ENCODE peak calls at places on chromosomes 4 and X, in five cellular contexts. A is HTR-8/SVneo, S is NCI-H2107, W is left ventricle myocardium superior, Y is M059J. B is an unnamed sample.
A peak's percentile ranks its signal among the peaks of the same experiment; 100 is the strongest.

GRCh38 chr4:62797221-62797620 is 1597.1 kb downstream of the ADGRL3 start:
- DNase-seq in A (peak; percentile 1), S (no peak), W (no peak), Y (no peak), B (no peak)

GRCh38 chr4:81468685-81469084 is 3.0 kb downstream of the RASGEF1B start:
- DNase-seq in A (no peak), S (no peak), W (no peak), Y (no peak), B (no peak)

GRCh38 chr4:69470561-69470960 is 25.1 kb downstream of the UGT2B4 start:
- DNase-seq in A (no peak), S (no peak), W (no peak), Y (no peak), B (no peak)

GRCh38 chr4:79597266-79597665 is 189.2 kb upstream of the GK2 start:
- DNase-seq in A (no peak), S (no peak), W (no peak), Y (peak; percentile 6), B (no peak)

GRCh38 chr4:89290727-89291126 is 16.9 kb downstream of the GPRIN3 start:
- DNase-seq in A (no peak), S (no peak), W (no peak), Y (no peak), B (peak; percentile 40)

GRCh38 chrX:74535633-74536141 is 78.7 kb downstream of the RLIM start:
- DNase-seq in A (peak; percentile 74), S (no peak), W (peak; percentile 87), Y (peak; percentile 85), B (peak; percentile 71)

GRCh38 chr4:174284181-174284886 is 623 bp downstream of the CEP44 start:
- DNase-seq in A (peak; percentile 39), S (no peak), W (no peak), Y (peak; percentile 74), B (no peak)

GRCh38 chr4:165779950-165780670 is 92.9 kb upstream of the TLL1 start:
- DNase-seq in A (no peak), S (no peak), W (no peak), Y (peak; percentile 62), B (no peak)

GRCh38 chr4:127846061-127846460 is 34.6 kb upstream of the PLK4 start:
- DNase-seq in A (no peak), S (no peak), W (no peak), Y (no peak), B (no peak)

GRCh38 chrX:104659037-104659744 is 93.2 kb downstream of the IL1RAPL2 start:
- DNase-seq in A (no peak), S (no peak), W (peak; percentile 29), Y (no peak), B (no peak)

GRCh38 chr4:147332101-147332500 is 148.8 kb upstream of the EDNRA start:
- DNase-seq in A (no peak), S (no peak), W (no peak), Y (no peak), B (no peak)

GRCh38 chr4:147361726-147362125 is 119.2 kb upstream of the EDNRA start:
- DNase-seq in A (no peak), S (no peak), W (no peak), Y (peak; percentile 92), B (no peak)

GRCh38 chr4:40719008-40719623 is 30.6 kb upstream of the NSUN7 start:
- DNase-seq in A (peak; percentile 70), S (peak; percentile 18), W (no peak), Y (peak; percentile 74), B (no peak)

GRCh38 chr4:2135083-2135482 is 76.0 kb downstream of the NAT8L start:
- DNase-seq in A (peak; percentile 32), S (no peak), W (no peak), Y (peak; percentile 51), B (no peak)

GRCh38 chrX:39338583-39338982 is 537.3 kb downstream of the MID1IP1 start:
- DNase-seq in A (no peak), S (no peak), W (no peak), Y (no peak), B (no peak)

GRCh38 chr4:125735107-125735506 is 420.4 kb downstream of the FAT4 start:
- DNase-seq in A (peak; percentile 64), S (no peak), W (peak; percentile 34), Y (peak; percentile 86), B (peak; percentile 18)

GRCh38 chrX:24282381-24283121 is 31.3 kb downstream of the SUPT20HL2 start:
- DNase-seq in A (no peak), S (peak; percentile 14), W (no peak), Y (peak; percentile 10), B (no peak)

GRCh38 chr4:67234296-67234695 is 311.0 kb downstream of the CENPC start:
- DNase-seq in A (peak; percentile 2), S (no peak), W (no peak), Y (peak; percentile 16), B (no peak)